ENCODE peak calls at places on chromosomes 4 and X, in eight cellular contexts. One of them, this sample, is unnamed.

GRCh38 chr4:74794341-74794801 is at the start of gene BTC:
- DNase-seq in left cardiac atrium: peak
- DNase-seq in ecto neural progenitor cell: peak
- DNase-seq in stimulated activated CD8-positive, alpha-beta memory T cell treated with anti-CD3 and anti-CD28 coated beads, Interleukin-12 subunit alpha, Interleukin-12 subunit beta, amount 100 ng/mL, for 1 hour: no peak
- DNase-seq in DMS 273 treated with DMSO at 0.1 percent for 48 hours: peak
- DNase-seq in MCF 10A: peak
- DNase-seq in NCI-H1092: no peak
- DNase-seq in T-helper 1 cell: no peak
- DNase-seq in this sample: no peak

GRCh38 chr4:113945906-113946305 is 33.5 kb downstream of the ARSJ start:
- DNase-seq in NCI-H1092: no peak
- DNase-seq in ecto neural progenitor cell: no peak
- DNase-seq in DMS 273 treated with DMSO at 0.1 percent for 48 hours: no peak
- DNase-seq in MCF 10A: no peak
- DNase-seq in left cardiac atrium: no peak
- DNase-seq in T-helper 1 cell: no peak
- DNase-seq in stimulated activated CD8-positive, alpha-beta memory T cell treated with anti-CD3 and anti-CD28 coated beads, Interleukin-12 subunit alpha, Interleukin-12 subunit beta, amount 100 ng/mL, for 1 hour: no peak
- DNase-seq in this sample: no peak

GRCh38 chrX:81708506-81708905 is 506.6 kb downstream of the SH3BGRL start:
- DNase-seq in stimulated activated CD8-positive, alpha-beta memory T cell treated with anti-CD3 and anti-CD28 coated beads, Interleukin-12 subunit alpha, Interleukin-12 subunit beta, amount 100 ng/mL, for 1 hour: no peak
- DNase-seq in ecto neural progenitor cell: no peak
- DNase-seq in NCI-H1092: no peak
- DNase-seq in left cardiac atrium: no peak
- DNase-seq in DMS 273 treated with DMSO at 0.1 percent for 48 hours: no peak
- DNase-seq in T-helper 1 cell: no peak
- DNase-seq in MCF 10A: peak
- DNase-seq in this sample: no peak

GRCh38 chrX:153576239-153576870 is 22.6 kb downstream of the CCNQ start:
- DNase-seq in stimulated activated CD8-positive, alpha-beta memory T cell treated with anti-CD3 and anti-CD28 coated beads, Interleukin-12 subunit alpha, Interleukin-12 subunit beta, amount 100 ng/mL, for 1 hour: no peak
- DNase-seq in MCF 10A: no peak
- DNase-seq in left cardiac atrium: no peak
- DNase-seq in ecto neural progenitor cell: no peak
- DNase-seq in T-helper 1 cell: no peak
- DNase-seq in NCI-H1092: no peak
- DNase-seq in DMS 273 treated with DMSO at 0.1 percent for 48 hours: no peak
- DNase-seq in this sample: no peak

GRCh38 chr4:84681488-84682274 is 98.8 kb downstream of the CDS1 start:
- DNase-seq in stimulated activated CD8-positive, alpha-beta memory T cell treated with anti-CD3 and anti-CD28 coated beads, Interleukin-12 subunit alpha, Interleukin-12 subunit beta, amount 100 ng/mL, for 1 hour: no peak
- DNase-seq in T-helper 1 cell: no peak
- DNase-seq in NCI-H1092: no peak
- DNase-seq in DMS 273 treated with DMSO at 0.1 percent for 48 hours: no peak
- DNase-seq in MCF 10A: peak
- DNase-seq in ecto neural progenitor cell: no peak
- DNase-seq in left cardiac atrium: no peak
- DNase-seq in this sample: no peak

GRCh38 chrX:154804564-154804956 is 725 bp downstream of the MPP1 start:
- DNase-seq in stimulated activated CD8-positive, alpha-beta memory T cell treated with anti-CD3 and anti-CD28 coated beads, Interleukin-12 subunit alpha, Interleukin-12 subunit beta, amount 100 ng/mL, for 1 hour: no peak
- DNase-seq in NCI-H1092: no peak
- DNase-seq in left cardiac atrium: no peak
- DNase-seq in ecto neural progenitor cell: no peak
- DNase-seq in T-helper 1 cell: no peak
- DNase-seq in MCF 10A: no peak
- DNase-seq in DMS 273 treated with DMSO at 0.1 percent for 48 hours: no peak
- DNase-seq in this sample: no peak

GRCh38 chr4:7653510-7654414 is 219.0 kb upstream of the PSAPL1 start:
- DNase-seq in MCF 10A: no peak
- DNase-seq in ecto neural progenitor cell: no peak
- DNase-seq in T-helper 1 cell: no peak
- DNase-seq in NCI-H1092: no peak
- DNase-seq in left cardiac atrium: no peak
- DNase-seq in stimulated activated CD8-positive, alpha-beta memory T cell treated with anti-CD3 and anti-CD28 coated beads, Interleukin-12 subunit alpha, Interleukin-12 subunit beta, amount 100 ng/mL, for 1 hour: no peak
- DNase-seq in DMS 273 treated with DMSO at 0.1 percent for 48 hours: no peak
- DNase-seq in this sample: peak

GRCh38 chrX:40912576-40912975 is 172.7 kb upstream of the USP9X start:
- DNase-seq in DMS 273 treated with DMSO at 0.1 percent for 48 hours: peak
- DNase-seq in left cardiac atrium: no peak
- DNase-seq in ecto neural progenitor cell: no peak
- DNase-seq in T-helper 1 cell: no peak
- DNase-seq in stimulated activated CD8-positive, alpha-beta memory T cell treated with anti-CD3 and anti-CD28 coated beads, Interleukin-12 subunit alpha, Interleukin-12 subunit beta, amount 100 ng/mL, for 1 hour: no peak
- DNase-seq in MCF 10A: peak
- DNase-seq in NCI-H1092: peak
- DNase-seq in this sample: no peak